ENCODE peak calls at places on chromosomes 2 and 18, in nine cellular contexts. U is WTC11, Z is upper lobe of right lung, T is HL-60, O is astrocyte of the spinal cord, S is WERI-Rb-1, Q is left lung, A is IMR-90, R is natural killer cell. I is an unnamed sample.

GRCh38 chr18:69758458-69758857 is 189.2 kb downstream of the CD226 start:
- DNase-seq in Z (no peak), R (no peak), A (peak; percentile 75), T (no peak), U (no peak), Q (no peak), O (peak; percentile 60), S (no peak), I (no peak)

GRCh38 chr18:34322365-34323289 is 97.9 kb upstream of the NOL4 start:
- DNase-seq in Z (peak; percentile 66), S (peak; percentile 62), T (peak; percentile 37), R (no peak), A (peak; percentile 57), U (peak; percentile 66), O (peak; percentile 82), Q (peak; percentile 32), I (peak; percentile 44)

GRCh38 chr18:32315881-32316280 is 126.0 kb downstream of the MEP1B start:
- DNase-seq in A (peak; percentile 74), O (no peak), T (no peak), Z (no peak), U (no peak), R (no peak), S (no peak), Q (no peak), I (no peak)

GRCh38 chr2:194714541-194714940 is 942.5 kb upstream of the SLC39A10 start:
- DNase-seq in S (no peak), U (no peak), Q (no peak), A (no peak), R (no peak), O (no peak), T (no peak), Z (no peak), I (no peak)

GRCh38 chr2:191401287-191401686 is 156.1 kb downstream of the MYO1B start:
- DNase-seq in Q (no peak), R (no peak), T (no peak), Z (no peak), S (no peak), U (no peak), O (peak; percentile 33), A (peak; percentile 56), I (no peak)

GRCh38 chr18:10771053-10771709 is 245.4 kb downstream of the NAPG start:
- DNase-seq in T (no peak), O (peak; percentile 14), Z (no peak), A (peak; percentile 67), U (no peak), S (no peak), R (no peak), Q (no peak), I (no peak)

GRCh38 chr2:209878701-209879100 is 107.1 kb downstream of the UNC80 start:
- DNase-seq in O (no peak), Q (no peak), R (no peak), T (no peak), A (no peak), Z (no peak), S (no peak), U (no peak), I (no peak)

GRCh38 chr2:24568492-24568891 is 77.4 kb downstream of the NCOA1 start:
- DNase-seq in S (no peak), A (no peak), T (no peak), Z (no peak), U (no peak), O (no peak), Q (no peak), R (no peak), I (no peak)

GRCh38 chr2:45739796-45740485 is 88.5 kb downstream of the PRKCE start:
- DNase-seq in Q (no peak), S (no peak), Z (no peak), R (no peak), T (no peak), O (no peak), U (no peak), A (no peak), I (no peak)

GRCh38 chr2:206219957-206220356 is 54.5 kb upstream of the ZDBF2 start:
- DNase-seq in U (no peak), A (no peak), O (no peak), Q (no peak), S (no peak), Z (no peak), T (no peak), R (no peak), I (no peak)

GRCh38 chr2:234847364-234847635 is 104.5 kb upstream of the SH3BP4 start:
- DNase-seq in A (no peak), S (no peak), T (no peak), U (no peak), O (no peak), R (no peak), Q (no peak), Z (no peak), I (no peak)

GRCh38 chr2:152450176-152450575 is 115.2 kb downstream of the FMNL2 start:
- DNase-seq in Z (no peak), U (no peak), R (no peak), S (no peak), A (no peak), O (no peak), Q (no peak), T (no peak), I (no peak)

GRCh38 chr2:225009768-225010167 is 32.5 kb downstream of the DOCK10 start:
- DNase-seq in R (no peak), U (no peak), S (no peak), Z (no peak), O (no peak), T (no peak), Q (no peak), A (peak; percentile 42), I (no peak)

GRCh38 chr2:235594041-235594440 is 100.2 kb downstream of the AGAP1 start:
- DNase-seq in R (no peak), O (peak; percentile 82), Q (no peak), U (no peak), S (no peak), Z (no peak), T (peak; percentile 5), A (peak; percentile 89), I (no peak)

GRCh38 chr2:56018202-56018601 is 94.6 kb upstream of the EFEMP1 start:
- DNase-seq in U (no peak), Q (no peak), S (no peak), O (no peak), A (no peak), R (no peak), T (no peak), Z (no peak), I (no peak)

GRCh38 chr2:234502285-234502918 is 5.5 kb upstream of the ARL4C start:
- DNase-seq in O (peak; percentile 85), R (no peak), A (peak; percentile 92), U (no peak), Q (no peak), Z (no peak), S (no peak), T (no peak), I (no peak)

GRCh38 chr2:147464737-147465437 is 379.9 kb upstream of the ACVR2A start:
- DNase-seq in A (no peak), Z (no peak), T (no peak), U (no peak), O (no peak), Q (no peak), S (no peak), R (no peak), I (no peak)

GRCh38 chr2:203928849-203929248 is 7.7 kb upstream of the ICOS start:
- DNase-seq in Z (no peak), A (peak; percentile 5), R (no peak), O (peak; percentile 31), S (no peak), U (no peak), T (no peak), Q (no peak), I (no peak)

GRCh38 chr18:54607213-54607934 is 16.3 kb downstream of the DYNAP start:
- DNase-seq in R (no peak), S (no peak), O (peak; percentile 35), U (peak; percentile 19), Z (no peak), Q (no peak), T (no peak), A (peak; percentile 1), I (no peak)

GRCh38 chr18:3392467-3392855 is 57.5 kb upstream of the TGIF1 start:
- DNase-seq in A (no peak), S (no peak), U (no peak), T (no peak), Q (no peak), O (no peak), Z (no peak), R (no peak), I (no peak)

GRCh38 chr2:37439131-37439642 is 94.8 kb downstream of the QPCT start:
- DNase-seq in A (no peak), U (no peak), Q (no peak), S (no peak), Z (no peak), T (no peak), O (no peak), R (no peak), I (no peak)

GRCh38 chr2:148135705-148136104 is 114.8 kb downstream of the MBD5 start:
- DNase-seq in Z (no peak), O (no peak), R (no peak), T (no peak), A (peak; percentile 12), U (no peak), Q (no peak), S (no peak), I (no peak)

GRCh38 chr2:180559766-180560165 is 420.6 kb upstream of the UBE2E3 start:
- DNase-seq in R (no peak), S (no peak), Z (no peak), Q (no peak), T (peak; percentile 71), U (no peak), O (peak; percentile 25), A (no peak), I (no peak)
- TF ChIP-seq CTCF in R (no peak), S (no peak), Z (no peak), Q (no peak), T (no peak), U (no peak), O (no peak), A (no peak), I (no peak)

DNA sequence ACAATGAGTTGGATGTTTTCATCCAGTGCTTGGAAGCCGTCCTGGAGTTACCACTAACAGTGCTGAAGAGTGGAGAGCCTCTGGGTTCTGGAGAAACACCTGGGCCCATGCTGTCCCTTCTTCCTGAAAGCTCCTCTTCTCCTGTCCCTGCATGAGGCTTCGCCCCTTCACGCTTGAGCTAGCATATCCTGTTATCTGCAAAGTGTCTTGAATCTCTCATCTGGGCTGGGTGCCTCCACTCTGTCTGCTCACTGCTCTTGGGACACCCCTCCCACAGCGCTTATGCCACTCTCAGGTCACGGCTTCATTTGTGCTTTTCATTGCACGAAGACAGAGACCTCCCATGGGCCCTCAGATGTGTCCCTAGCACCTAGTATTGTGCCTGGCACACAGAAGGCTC is 154.5 kb downstream of the MYCN start:
- DNase-seq in S (peak; percentile 93), Z (no peak), O (no peak), Q (no peak), A (no peak), U (no peak), R (no peak), T (no peak), I (no peak)
- TF ChIP-seq CTCF in S (no peak), Z (no peak), O (no peak), Q (no peak), A (no peak), U (no peak), R (no peak), T (no peak), I (no peak)

GRCh38 chr2:88832256-88832991 is 141.0 kb downstream of the RPIA start:
- DNase-seq in Q (no peak), R (no peak), T (no peak), O (no peak), U (no peak), A (no peak), S (no peak), Z (no peak), I (no peak)
- TF ChIP-seq CTCF in Q (no peak), R (no peak), T (no peak), O (no peak), U (no peak), A (no peak), S (no peak), Z (no peak), I (no peak)

GRCh38 chr2:221345516-221345915 is 226.6 kb downstream of the EPHA4 start:
- DNase-seq in R (no peak), U (no peak), T (no peak), Z (no peak), O (no peak), Q (no peak), A (no peak), S (no peak), I (no peak)
- TF ChIP-seq CTCF in R (no peak), U (no peak), T (no peak), Z (no peak), O (no peak), Q (no peak), A (no peak), S (no peak), I (no peak)

I was measured in mesothelial cell of epicardium.